ENCODE peak calls at places on chromosomes 16 and 17, in eight cellular contexts. O, D, F, T, V, Y, I and B are unnamed samples.

GRCh38 chr17:27241346-27241946 is 52.5 kb upstream of the WSB1 start:
- DNase-seq in Y (no peak), O (no peak), F (no peak), T (no peak), V (peak), D (peak), I (no peak), B (no peak)

GRCh38 chr16:81004646-81005353 is 1.9 kb downstream of the CMC2 start:
- DNase-seq in V (peak), Y (peak), D (peak), T (no peak), O (no peak), I (no peak), F (peak), B (peak)

GRCh38 chr16:17261197-17261858 is 209.4 kb downstream of the XYLT1 start:
- DNase-seq in F (no peak), Y (no peak), I (peak), D (no peak), O (no peak), T (no peak), V (no peak), B (no peak)

GRCh38 chr17:75625813-75626486 is 7.3 kb upstream of the SMIM5 start:
- DNase-seq in D (no peak), F (peak), O (peak), V (peak), Y (no peak), I (no peak), T (no peak), B (no peak)

GRCh38 chr16:10609410-10609774 is 29.0 kb upstream of the EMP2 start:
- DNase-seq in Y (no peak), T (no peak), V (peak), D (peak), I (no peak), O (no peak), F (no peak), B (peak)

GRCh38 chr16:82150569-82150968 is 19.5 kb downstream of the MPHOSPH6 start:
- DNase-seq in T (no peak), O (no peak), I (no peak), F (no peak), Y (no peak), D (no peak), V (no peak), B (no peak)

GRCh38 chr17:83180264-83180995 is 101.0 kb downstream of the METRNL start:
- DNase-seq in O (no peak), D (no peak), F (no peak), Y (no peak), T (peak), I (no peak), V (no peak), B (no peak)

GRCh38 chr16:13911871-13912270 is 8.1 kb upstream of the ERCC4 start:
- DNase-seq in O (no peak), V (no peak), F (no peak), I (no peak), T (no peak), D (no peak), Y (no peak), B (no peak)

GRCh38 chr17:49356320-49356719 is 5.7 kb downstream of the ZNF652 start:
- DNase-seq in O (no peak), D (no peak), T (no peak), F (no peak), I (no peak), Y (no peak), V (no peak), B (no peak)

GRCh38 chr16:3022208-3022696 is 1.5 kb downstream of the HCFC1R1 start:
- DNase-seq in F (peak), I (no peak), D (peak), V (peak), Y (peak), O (peak), T (peak), B (peak)

GRCh38 chr17:29292071-29292991 is 1.6 kb downstream of the NUFIP2 start:
- DNase-seq in T (peak), I (no peak), Y (no peak), D (no peak), F (peak), O (peak), V (peak), B (no peak)

GRCh38 chr17:31869031-31869430 is 10.0 kb upstream of the COPRS start:
- DNase-seq in V (no peak), Y (no peak), I (no peak), O (no peak), T (no peak), D (peak), F (no peak), B (no peak)

GRCh38 chr16:28839899-28840298 is 6.2 kb downstream of the TUFM start:
- DNase-seq in V (no peak), D (no peak), I (no peak), Y (no peak), T (no peak), F (no peak), O (no peak), B (no peak)

GRCh38 chr17:72430611-72431432 is 310.0 kb downstream of the SOX9 start:
- DNase-seq in V (peak), F (no peak), Y (no peak), O (peak), D (no peak), I (no peak), T (no peak), B (no peak)

DNA sequence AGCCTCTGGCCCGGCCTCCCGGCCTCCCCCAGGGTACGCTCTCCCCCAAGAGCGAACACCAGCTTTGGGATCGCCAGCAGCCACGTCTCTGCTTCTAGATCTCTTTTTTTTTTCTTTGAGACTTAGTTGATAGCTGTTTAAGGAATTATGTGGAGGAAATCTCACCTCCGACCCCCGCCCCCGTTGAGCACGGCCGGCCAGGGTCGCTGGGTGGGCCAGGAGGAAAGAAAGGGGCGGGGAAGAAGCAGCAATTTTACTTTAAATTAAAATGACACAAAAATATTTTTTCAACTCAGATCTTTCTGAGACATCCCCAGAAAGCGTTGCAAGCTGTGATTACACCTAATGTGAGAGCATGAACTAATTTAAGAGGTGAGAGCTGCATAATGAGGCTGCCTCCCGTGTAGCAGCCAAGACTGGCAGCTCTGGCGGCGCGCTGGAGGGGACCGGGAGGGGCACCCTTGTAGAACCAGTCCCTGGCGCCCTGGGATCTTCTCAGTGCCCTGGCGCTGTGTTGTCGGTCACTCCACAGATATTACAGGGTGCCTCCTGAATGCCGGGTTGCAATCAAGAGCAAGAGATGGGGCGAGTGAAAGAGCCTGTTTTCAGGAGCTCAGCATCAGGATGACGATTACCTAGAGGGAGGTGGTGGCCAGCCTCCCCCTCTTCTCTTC is 1.9 kb upstream of the CBLN1 start:
- DNase-seq in D (no peak), F (no peak), Y (no peak), T (no peak), I (no peak), V (no peak), O (no peak), B (no peak)
- H3K4me3 ChIP-seq in D (no peak), F (peak), Y (no peak), T (no peak), I (no peak), V (no peak), O (no peak), B (no peak)

GRCh38 chr17:802901-803881 is 21.0 kb downstream of the MRM3 start:
- DNase-seq in I (no peak), D (no peak), Y (no peak), T (no peak), V (no peak), O (no peak), F (no peak), B (no peak)

GRCh38 chr17:801660-802059 is 19.5 kb downstream of the MRM3 start:
- DNase-seq in T (no peak), F (no peak), V (no peak), Y (no peak), I (no peak), D (peak), O (no peak), B (no peak)

GRCh38 chr17:804541-805435 is 22.6 kb downstream of the MRM3 start:
- DNase-seq in T (no peak), F (no peak), Y (no peak), D (no peak), V (no peak), O (no peak), I (no peak), B (no peak)

GRCh38 chr17:800446-801242 is 18.5 kb downstream of the MRM3 start:
- DNase-seq in D (no peak), O (no peak), V (no peak), F (no peak), Y (no peak), I (no peak), T (no peak), B (no peak)

DNA sequence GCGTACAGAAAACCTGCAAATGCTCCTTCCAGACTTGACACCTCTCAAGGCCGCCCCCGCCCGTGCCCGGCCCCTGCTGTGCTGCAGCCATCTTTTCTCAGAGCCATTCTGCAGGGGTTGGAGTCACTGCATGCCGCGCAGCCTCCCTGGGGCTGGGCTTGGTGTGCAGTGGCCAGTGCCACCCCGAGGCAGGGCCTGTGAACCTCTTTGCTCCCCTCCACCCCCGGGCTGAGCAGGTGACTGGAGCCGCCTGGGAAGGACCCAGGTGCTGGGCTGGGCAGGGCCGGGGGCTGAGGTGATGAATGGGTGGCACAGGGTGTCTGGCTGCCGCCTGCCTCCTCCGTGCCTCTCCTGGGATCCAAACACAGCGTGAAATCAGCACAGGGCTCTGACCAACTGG is 20.3 kb downstream of the MRM3 start:
- DNase-seq in V (no peak), O (no peak), F (no peak), I (no peak), Y (no peak), T (no peak), D (no peak), B (no peak)
- H3K4me3 ChIP-seq in V (no peak), O (no peak), F (no peak), I (no peak), Y (no peak), T (no peak), D (no peak), B (no peak)

GRCh38 chr16:88282221-88283041 is 100.3 kb upstream of the ZNF469 start:
- DNase-seq in T (no peak), O (no peak), F (no peak), D (peak), V (no peak), I (no peak), Y (no peak), B (no peak)
- H3K4me3 ChIP-seq in T (no peak), O (no peak), F (no peak), D (no peak), V (no peak), I (no peak), Y (no peak), B (no peak)

GRCh38 chr16:73301984-73302383 is 254.1 kb upstream of the ZFHX3 start:
- DNase-seq in F (no peak), T (no peak), Y (no peak), O (no peak), I (no peak), D (no peak), V (no peak), B (no peak)
- H3K4me3 ChIP-seq in F (no peak), T (no peak), Y (no peak), O (no peak), I (no peak), D (no peak), V (no peak), B (no peak)

GRCh38 chr17:68709461-68709860 is 108.3 kb upstream of the FAM20A start:
- DNase-seq in I (no peak), D (no peak), V (no peak), T (no peak), O (no peak), F (no peak), Y (no peak), B (no peak)

GRCh38 chr17:68710976-68711375 is 109.8 kb upstream of the FAM20A start:
- DNase-seq in Y (no peak), T (no peak), V (no peak), F (no peak), D (no peak), O (no peak), I (no peak), B (no peak)

GRCh38 chr17:68707032-68707431 is 105.9 kb upstream of the FAM20A start:
- DNase-seq in D (peak), O (no peak), F (no peak), I (no peak), T (no peak), Y (no peak), V (peak), B (peak)

GRCh38 chr17:68711858-68712257 is 110.7 kb upstream of the FAM20A start:
- DNase-seq in V (peak), T (no peak), Y (no peak), I (no peak), O (no peak), F (no peak), D (no peak), B (peak)

DNA sequence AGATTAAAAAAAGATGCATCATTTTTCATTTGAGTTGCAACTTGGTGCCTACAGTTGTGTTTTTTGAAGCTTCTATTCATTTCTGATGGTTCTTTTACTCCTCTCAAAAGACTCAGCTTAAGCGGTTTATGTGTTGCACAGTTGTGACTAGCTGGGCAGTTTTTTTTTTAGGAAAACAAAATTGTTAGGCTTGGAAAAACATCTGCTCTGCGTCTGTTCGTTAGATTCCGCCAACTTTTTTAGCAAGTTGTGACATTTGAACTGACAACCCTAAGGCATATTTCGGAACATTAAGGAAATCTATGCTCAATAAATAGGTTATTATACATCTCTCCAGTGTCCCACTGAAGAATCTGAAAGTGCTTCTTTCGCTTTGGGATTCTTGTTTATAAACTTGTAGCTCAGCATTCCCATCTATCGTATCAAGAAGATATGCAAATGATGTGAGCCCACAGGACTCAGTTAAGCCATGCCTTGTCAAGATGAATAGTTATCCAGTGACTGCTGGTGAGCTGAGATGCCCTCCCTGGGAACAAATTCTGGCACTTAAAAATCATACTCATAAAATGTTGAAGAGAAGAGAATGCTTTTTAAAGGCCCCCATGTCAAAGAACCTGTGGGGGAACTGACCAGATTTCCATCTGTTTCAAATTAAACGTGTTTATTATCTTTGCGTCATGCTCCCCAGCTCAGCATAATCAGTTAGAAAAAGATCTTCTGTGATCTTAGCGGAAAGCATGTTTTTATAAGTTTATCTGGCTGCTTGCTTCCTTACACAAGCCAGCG is 109.0 kb upstream of the FAM20A start:
- DNase-seq in O (no peak), I (no peak), V (no peak), D (peak), F (no peak), T (no peak), Y (peak), B (peak)
- H3K4me3 ChIP-seq in O (no peak), I (no peak), V (no peak), D (no peak), F (no peak), T (no peak), Y (no peak), B (peak)